ENCODE peak calls at places on chromosomes 4 and X, in eight cellular contexts. One of them, this sample, is unnamed.

GRCh38 chrX:30577362-30577961 is at the start of gene TASL:
- ATAC-seq in HCT116: no peak
- ATAC-seq in stimulated activated effector memory CD8-positive, alpha-beta T cell treated with anti-CD3 and anti-CD28 coated beads, Interleukin-12 subunit alpha, Interleukin-12 subunit beta, amount 100 ng/mL, for 72 hours: peak
- ATAC-seq in T-cell: peak
- ATAC-seq in GM23338: no peak
- ATAC-seq in activated CD8-positive, alpha-beta T cell treated with anti-CD3 and anti-CD28 coated beads, Interleukin-2, amount 10 ng/mL, durations not matched to agents 7 days and 5 days: peak
- ATAC-seq in CD8-positive, alpha-beta T cell: peak
- ATAC-seq in activated naive CD8-positive, alpha-beta T cell treated with anti-CD3 and anti-CD28 coated beads, Interleukin-2, amount 50 U/mL, for 24 hours: peak
- ATAC-seq in this sample: peak

GRCh38 chr4:109425405-109425804 is 8.2 kb upstream of the SEC24B start:
- ATAC-seq in CD8-positive, alpha-beta T cell: no peak
- ATAC-seq in T-cell: no peak
- ATAC-seq in HCT116: no peak
- ATAC-seq in activated naive CD8-positive, alpha-beta T cell treated with anti-CD3 and anti-CD28 coated beads, Interleukin-2, amount 50 U/mL, for 24 hours: no peak
- ATAC-seq in stimulated activated effector memory CD8-positive, alpha-beta T cell treated with anti-CD3 and anti-CD28 coated beads, Interleukin-12 subunit alpha, Interleukin-12 subunit beta, amount 100 ng/mL, for 72 hours: no peak
- ATAC-seq in GM23338: no peak
- ATAC-seq in activated CD8-positive, alpha-beta T cell treated with anti-CD3 and anti-CD28 coated beads, Interleukin-2, amount 10 ng/mL, durations not matched to agents 7 days and 5 days: no peak
- ATAC-seq in this sample: no peak

GRCh38 chrX:67543818-67544217 is at the start of gene AR:
- ATAC-seq in CD8-positive, alpha-beta T cell: no peak
- ATAC-seq in activated naive CD8-positive, alpha-beta T cell treated with anti-CD3 and anti-CD28 coated beads, Interleukin-2, amount 50 U/mL, for 24 hours: no peak
- ATAC-seq in activated CD8-positive, alpha-beta T cell treated with anti-CD3 and anti-CD28 coated beads, Interleukin-2, amount 10 ng/mL, durations not matched to agents 7 days and 5 days: no peak
- ATAC-seq in stimulated activated effector memory CD8-positive, alpha-beta T cell treated with anti-CD3 and anti-CD28 coated beads, Interleukin-12 subunit alpha, Interleukin-12 subunit beta, amount 100 ng/mL, for 72 hours: no peak
- ATAC-seq in GM23338: peak
- ATAC-seq in T-cell: no peak
- ATAC-seq in HCT116: no peak
- ATAC-seq in this sample: no peak

GRCh38 chrX:20271186-20271585 is 4.5 kb upstream of the RPS6KA3 start:
- ATAC-seq in CD8-positive, alpha-beta T cell: no peak
- ATAC-seq in activated naive CD8-positive, alpha-beta T cell treated with anti-CD3 and anti-CD28 coated beads, Interleukin-2, amount 50 U/mL, for 24 hours: no peak
- ATAC-seq in GM23338: no peak
- ATAC-seq in T-cell: no peak
- ATAC-seq in HCT116: no peak
- ATAC-seq in activated CD8-positive, alpha-beta T cell treated with anti-CD3 and anti-CD28 coated beads, Interleukin-2, amount 10 ng/mL, durations not matched to agents 7 days and 5 days: no peak
- ATAC-seq in stimulated activated effector memory CD8-positive, alpha-beta T cell treated with anti-CD3 and anti-CD28 coated beads, Interleukin-12 subunit alpha, Interleukin-12 subunit beta, amount 100 ng/mL, for 72 hours: no peak
- ATAC-seq in this sample: no peak

GRCh38 chrX:2735270-2735669 is 16.6 kb upstream of the XG start:
- ATAC-seq in T-cell: no peak
- ATAC-seq in CD8-positive, alpha-beta T cell: no peak
- ATAC-seq in HCT116: no peak
- ATAC-seq in GM23338: no peak
- ATAC-seq in stimulated activated effector memory CD8-positive, alpha-beta T cell treated with anti-CD3 and anti-CD28 coated beads, Interleukin-12 subunit alpha, Interleukin-12 subunit beta, amount 100 ng/mL, for 72 hours: no peak
- ATAC-seq in activated naive CD8-positive, alpha-beta T cell treated with anti-CD3 and anti-CD28 coated beads, Interleukin-2, amount 50 U/mL, for 24 hours: no peak
- ATAC-seq in activated CD8-positive, alpha-beta T cell treated with anti-CD3 and anti-CD28 coated beads, Interleukin-2, amount 10 ng/mL, durations not matched to agents 7 days and 5 days: no peak
- ATAC-seq in this sample: no peak

GRCh38 chr4:163493643-163494359 is 689 bp upstream of the TMA16 start:
- ATAC-seq in GM23338: no peak
- ATAC-seq in HCT116: peak
- ATAC-seq in T-cell: peak
- ATAC-seq in stimulated activated effector memory CD8-positive, alpha-beta T cell treated with anti-CD3 and anti-CD28 coated beads, Interleukin-12 subunit alpha, Interleukin-12 subunit beta, amount 100 ng/mL, for 72 hours: peak
- ATAC-seq in CD8-positive, alpha-beta T cell: peak
- ATAC-seq in activated CD8-positive, alpha-beta T cell treated with anti-CD3 and anti-CD28 coated beads, Interleukin-2, amount 10 ng/mL, durations not matched to agents 7 days and 5 days: peak
- ATAC-seq in activated naive CD8-positive, alpha-beta T cell treated with anti-CD3 and anti-CD28 coated beads, Interleukin-2, amount 50 U/mL, for 24 hours: no peak
- ATAC-seq in this sample: peak

GRCh38 chr4:39357002-39357401 is 9.2 kb downstream of the RFC1 start:
- ATAC-seq in stimulated activated effector memory CD8-positive, alpha-beta T cell treated with anti-CD3 and anti-CD28 coated beads, Interleukin-12 subunit alpha, Interleukin-12 subunit beta, amount 100 ng/mL, for 72 hours: no peak
- ATAC-seq in T-cell: no peak
- ATAC-seq in HCT116: no peak
- ATAC-seq in activated naive CD8-positive, alpha-beta T cell treated with anti-CD3 and anti-CD28 coated beads, Interleukin-2, amount 50 U/mL, for 24 hours: no peak
- ATAC-seq in GM23338: no peak
- ATAC-seq in activated CD8-positive, alpha-beta T cell treated with anti-CD3 and anti-CD28 coated beads, Interleukin-2, amount 10 ng/mL, durations not matched to agents 7 days and 5 days: no peak
- ATAC-seq in CD8-positive, alpha-beta T cell: no peak
- ATAC-seq in this sample: peak

GRCh38 chr4:25878676-25879075 is 15.9 kb upstream of the SEL1L3 start:
- ATAC-seq in activated CD8-positive, alpha-beta T cell treated with anti-CD3 and anti-CD28 coated beads, Interleukin-2, amount 10 ng/mL, durations not matched to agents 7 days and 5 days: no peak
- ATAC-seq in GM23338: no peak
- ATAC-seq in CD8-positive, alpha-beta T cell: no peak
- ATAC-seq in T-cell: no peak
- ATAC-seq in activated naive CD8-positive, alpha-beta T cell treated with anti-CD3 and anti-CD28 coated beads, Interleukin-2, amount 50 U/mL, for 24 hours: no peak
- ATAC-seq in HCT116: no peak
- ATAC-seq in stimulated activated effector memory CD8-positive, alpha-beta T cell treated with anti-CD3 and anti-CD28 coated beads, Interleukin-12 subunit alpha, Interleukin-12 subunit beta, amount 100 ng/mL, for 72 hours: no peak
- ATAC-seq in this sample: no peak

GRCh38 chrX:118530537-118530936 is 34.9 kb downstream of the DOCK11 start:
- ATAC-seq in GM23338: no peak
- ATAC-seq in stimulated activated effector memory CD8-positive, alpha-beta T cell treated with anti-CD3 and anti-CD28 coated beads, Interleukin-12 subunit alpha, Interleukin-12 subunit beta, amount 100 ng/mL, for 72 hours: peak
- ATAC-seq in activated CD8-positive, alpha-beta T cell treated with anti-CD3 and anti-CD28 coated beads, Interleukin-2, amount 10 ng/mL, durations not matched to agents 7 days and 5 days: no peak
- ATAC-seq in CD8-positive, alpha-beta T cell: no peak
- ATAC-seq in T-cell: no peak
- ATAC-seq in activated naive CD8-positive, alpha-beta T cell treated with anti-CD3 and anti-CD28 coated beads, Interleukin-2, amount 50 U/mL, for 24 hours: peak
- ATAC-seq in HCT116: no peak
- ATAC-seq in this sample: peak

GRCh38 chr4:164177753-164178152 is 576.2 kb upstream of the SMIM31 start:
- ATAC-seq in stimulated activated effector memory CD8-positive, alpha-beta T cell treated with anti-CD3 and anti-CD28 coated beads, Interleukin-12 subunit alpha, Interleukin-12 subunit beta, amount 100 ng/mL, for 72 hours: no peak
- ATAC-seq in activated CD8-positive, alpha-beta T cell treated with anti-CD3 and anti-CD28 coated beads, Interleukin-2, amount 10 ng/mL, durations not matched to agents 7 days and 5 days: no peak
- ATAC-seq in CD8-positive, alpha-beta T cell: no peak
- ATAC-seq in T-cell: no peak
- ATAC-seq in activated naive CD8-positive, alpha-beta T cell treated with anti-CD3 and anti-CD28 coated beads, Interleukin-2, amount 50 U/mL, for 24 hours: no peak
- ATAC-seq in HCT116: no peak
- ATAC-seq in GM23338: no peak
- ATAC-seq in this sample: no peak

GRCh38 chrX:40237745-40238178 is 140.0 kb upstream of the BCOR start:
- ATAC-seq in GM23338: peak
- ATAC-seq in activated CD8-positive, alpha-beta T cell treated with anti-CD3 and anti-CD28 coated beads, Interleukin-2, amount 10 ng/mL, durations not matched to agents 7 days and 5 days: no peak
- ATAC-seq in T-cell: no peak
- ATAC-seq in CD8-positive, alpha-beta T cell: no peak
- ATAC-seq in HCT116: no peak
- ATAC-seq in stimulated activated effector memory CD8-positive, alpha-beta T cell treated with anti-CD3 and anti-CD28 coated beads, Interleukin-12 subunit alpha, Interleukin-12 subunit beta, amount 100 ng/mL, for 72 hours: no peak
- ATAC-seq in activated naive CD8-positive, alpha-beta T cell treated with anti-CD3 and anti-CD28 coated beads, Interleukin-2, amount 50 U/mL, for 24 hours: no peak
- ATAC-seq in this sample: no peak

GRCh38 chrX:11555759-11556158 is 110.0 kb downstream of the ARHGAP6 start:
- ATAC-seq in stimulated activated effector memory CD8-positive, alpha-beta T cell treated with anti-CD3 and anti-CD28 coated beads, Interleukin-12 subunit alpha, Interleukin-12 subunit beta, amount 100 ng/mL, for 72 hours: no peak
- ATAC-seq in CD8-positive, alpha-beta T cell: no peak
- ATAC-seq in activated naive CD8-positive, alpha-beta T cell treated with anti-CD3 and anti-CD28 coated beads, Interleukin-2, amount 50 U/mL, for 24 hours: no peak
- ATAC-seq in HCT116: no peak
- ATAC-seq in GM23338: no peak
- ATAC-seq in T-cell: no peak
- ATAC-seq in activated CD8-positive, alpha-beta T cell treated with anti-CD3 and anti-CD28 coated beads, Interleukin-2, amount 10 ng/mL, durations not matched to agents 7 days and 5 days: no peak
- ATAC-seq in this sample: no peak

GRCh38 chr4:113756005-113756410 is 5.5 kb downstream of the CAMK2D start:
- ATAC-seq in activated naive CD8-positive, alpha-beta T cell treated with anti-CD3 and anti-CD28 coated beads, Interleukin-2, amount 50 U/mL, for 24 hours: peak
- ATAC-seq in stimulated activated effector memory CD8-positive, alpha-beta T cell treated with anti-CD3 and anti-CD28 coated beads, Interleukin-12 subunit alpha, Interleukin-12 subunit beta, amount 100 ng/mL, for 72 hours: peak
- ATAC-seq in GM23338: no peak
- ATAC-seq in HCT116: no peak
- ATAC-seq in activated CD8-positive, alpha-beta T cell treated with anti-CD3 and anti-CD28 coated beads, Interleukin-2, amount 10 ng/mL, durations not matched to agents 7 days and 5 days: peak
- ATAC-seq in T-cell: peak
- ATAC-seq in CD8-positive, alpha-beta T cell: no peak
- ATAC-seq in this sample: peak

GRCh38 chr4:123259676-123260428 is 136.7 kb upstream of the SPRY1 start:
- ATAC-seq in CD8-positive, alpha-beta T cell: no peak
- ATAC-seq in stimulated activated effector memory CD8-positive, alpha-beta T cell treated with anti-CD3 and anti-CD28 coated beads, Interleukin-12 subunit alpha, Interleukin-12 subunit beta, amount 100 ng/mL, for 72 hours: no peak
- ATAC-seq in activated CD8-positive, alpha-beta T cell treated with anti-CD3 and anti-CD28 coated beads, Interleukin-2, amount 10 ng/mL, durations not matched to agents 7 days and 5 days: no peak
- ATAC-seq in HCT116: no peak
- ATAC-seq in activated naive CD8-positive, alpha-beta T cell treated with anti-CD3 and anti-CD28 coated beads, Interleukin-2, amount 50 U/mL, for 24 hours: no peak
- ATAC-seq in T-cell: no peak
- ATAC-seq in GM23338: peak
- ATAC-seq in this sample: no peak

GRCh38 chr4:83569967-83570366 is 34.1 kb downstream of the GPAT3 start:
- ATAC-seq in stimulated activated effector memory CD8-positive, alpha-beta T cell treated with anti-CD3 and anti-CD28 coated beads, Interleukin-12 subunit alpha, Interleukin-12 subunit beta, amount 100 ng/mL, for 72 hours: no peak
- ATAC-seq in T-cell: no peak
- ATAC-seq in CD8-positive, alpha-beta T cell: no peak
- ATAC-seq in HCT116: no peak
- ATAC-seq in GM23338: no peak
- ATAC-seq in activated CD8-positive, alpha-beta T cell treated with anti-CD3 and anti-CD28 coated beads, Interleukin-2, amount 10 ng/mL, durations not matched to agents 7 days and 5 days: no peak
- ATAC-seq in activated naive CD8-positive, alpha-beta T cell treated with anti-CD3 and anti-CD28 coated beads, Interleukin-2, amount 50 U/mL, for 24 hours: no peak
- ATAC-seq in this sample: no peak

GRCh38 chr4:56622176-56622575 is 58.9 kb downstream of the HOPX start:
- ATAC-seq in T-cell: no peak
- ATAC-seq in activated naive CD8-positive, alpha-beta T cell treated with anti-CD3 and anti-CD28 coated beads, Interleukin-2, amount 50 U/mL, for 24 hours: no peak
- ATAC-seq in GM23338: no peak
- ATAC-seq in CD8-positive, alpha-beta T cell: no peak
- ATAC-seq in stimulated activated effector memory CD8-positive, alpha-beta T cell treated with anti-CD3 and anti-CD28 coated beads, Interleukin-12 subunit alpha, Interleukin-12 subunit beta, amount 100 ng/mL, for 72 hours: no peak
- ATAC-seq in HCT116: no peak
- ATAC-seq in activated CD8-positive, alpha-beta T cell treated with anti-CD3 and anti-CD28 coated beads, Interleukin-2, amount 10 ng/mL, durations not matched to agents 7 days and 5 days: no peak
- ATAC-seq in this sample: no peak

GRCh38 chr4:158875455-158875854 is 106.6 kb downstream of the FNIP2 start:
- ATAC-seq in CD8-positive, alpha-beta T cell: no peak
- ATAC-seq in activated CD8-positive, alpha-beta T cell treated with anti-CD3 and anti-CD28 coated beads, Interleukin-2, amount 10 ng/mL, durations not matched to agents 7 days and 5 days: no peak
- ATAC-seq in stimulated activated effector memory CD8-positive, alpha-beta T cell treated with anti-CD3 and anti-CD28 coated beads, Interleukin-12 subunit alpha, Interleukin-12 subunit beta, amount 100 ng/mL, for 72 hours: no peak
- ATAC-seq in activated naive CD8-positive, alpha-beta T cell treated with anti-CD3 and anti-CD28 coated beads, Interleukin-2, amount 50 U/mL, for 24 hours: no peak
- ATAC-seq in T-cell: no peak
- ATAC-seq in HCT116: no peak
- ATAC-seq in GM23338: no peak
- ATAC-seq in this sample: no peak

GRCh38 chr4:38273369-38273768 is 313.2 kb downstream of the PTTG2 start:
- ATAC-seq in GM23338: no peak
- ATAC-seq in activated naive CD8-positive, alpha-beta T cell treated with anti-CD3 and anti-CD28 coated beads, Interleukin-2, amount 50 U/mL, for 24 hours: no peak
- ATAC-seq in HCT116: no peak
- ATAC-seq in T-cell: no peak
- ATAC-seq in stimulated activated effector memory CD8-positive, alpha-beta T cell treated with anti-CD3 and anti-CD28 coated beads, Interleukin-12 subunit alpha, Interleukin-12 subunit beta, amount 100 ng/mL, for 72 hours: no peak
- ATAC-seq in activated CD8-positive, alpha-beta T cell treated with anti-CD3 and anti-CD28 coated beads, Interleukin-2, amount 10 ng/mL, durations not matched to agents 7 days and 5 days: no peak
- ATAC-seq in CD8-positive, alpha-beta T cell: no peak
- ATAC-seq in this sample: no peak

GRCh38 chrX:68139791-68140190 is 293.5 kb downstream of the OPHN1 start:
- ATAC-seq in activated CD8-positive, alpha-beta T cell treated with anti-CD3 and anti-CD28 coated beads, Interleukin-2, amount 10 ng/mL, durations not matched to agents 7 days and 5 days: no peak
- ATAC-seq in stimulated activated effector memory CD8-positive, alpha-beta T cell treated with anti-CD3 and anti-CD28 coated beads, Interleukin-12 subunit alpha, Interleukin-12 subunit beta, amount 100 ng/mL, for 72 hours: no peak
- ATAC-seq in T-cell: no peak
- ATAC-seq in activated naive CD8-positive, alpha-beta T cell treated with anti-CD3 and anti-CD28 coated beads, Interleukin-2, amount 50 U/mL, for 24 hours: no peak
- ATAC-seq in CD8-positive, alpha-beta T cell: no peak
- ATAC-seq in GM23338: no peak
- ATAC-seq in HCT116: no peak
- ATAC-seq in this sample: no peak

GRCh38 chr4:36024901-36025610 is 219.3 kb downstream of the ARAP2 start:
- ATAC-seq in CD8-positive, alpha-beta T cell: no peak
- ATAC-seq in activated naive CD8-positive, alpha-beta T cell treated with anti-CD3 and anti-CD28 coated beads, Interleukin-2, amount 50 U/mL, for 24 hours: no peak
- ATAC-seq in stimulated activated effector memory CD8-positive, alpha-beta T cell treated with anti-CD3 and anti-CD28 coated beads, Interleukin-12 subunit alpha, Interleukin-12 subunit beta, amount 100 ng/mL, for 72 hours: no peak
- ATAC-seq in GM23338: no peak
- ATAC-seq in HCT116: no peak
- ATAC-seq in activated CD8-positive, alpha-beta T cell treated with anti-CD3 and anti-CD28 coated beads, Interleukin-2, amount 10 ng/mL, durations not matched to agents 7 days and 5 days: no peak
- ATAC-seq in T-cell: no peak
- ATAC-seq in this sample: no peak

GRCh38 chr4:36677122-36677521 is 395.7 kb downstream of the DTHD1 start:
- ATAC-seq in GM23338: no peak
- ATAC-seq in CD8-positive, alpha-beta T cell: no peak
- ATAC-seq in T-cell: no peak
- ATAC-seq in activated naive CD8-positive, alpha-beta T cell treated with anti-CD3 and anti-CD28 coated beads, Interleukin-2, amount 50 U/mL, for 24 hours: no peak
- ATAC-seq in stimulated activated effector memory CD8-positive, alpha-beta T cell treated with anti-CD3 and anti-CD28 coated beads, Interleukin-12 subunit alpha, Interleukin-12 subunit beta, amount 100 ng/mL, for 72 hours: no peak
- ATAC-seq in HCT116: no peak
- ATAC-seq in activated CD8-positive, alpha-beta T cell treated with anti-CD3 and anti-CD28 coated beads, Interleukin-2, amount 10 ng/mL, durations not matched to agents 7 days and 5 days: no peak
- ATAC-seq in this sample: no peak

GRCh38 chrX:53831662-53832635 is 145.4 kb upstream of the HUWE1 start:
- ATAC-seq in HCT116: peak
- ATAC-seq in T-cell: peak
- ATAC-seq in activated CD8-positive, alpha-beta T cell treated with anti-CD3 and anti-CD28 coated beads, Interleukin-2, amount 10 ng/mL, durations not matched to agents 7 days and 5 days: peak
- ATAC-seq in GM23338: peak
- ATAC-seq in activated naive CD8-positive, alpha-beta T cell treated with anti-CD3 and anti-CD28 coated beads, Interleukin-2, amount 50 U/mL, for 24 hours: peak
- ATAC-seq in stimulated activated effector memory CD8-positive, alpha-beta T cell treated with anti-CD3 and anti-CD28 coated beads, Interleukin-12 subunit alpha, Interleukin-12 subunit beta, amount 100 ng/mL, for 72 hours: peak
- ATAC-seq in CD8-positive, alpha-beta T cell: peak
- ATAC-seq in this sample: peak

GRCh38 chr4:107931775-107932321 is 499 bp downstream of the CYP2U1 start:
- ATAC-seq in stimulated activated effector memory CD8-positive, alpha-beta T cell treated with anti-CD3 and anti-CD28 coated beads, Interleukin-12 subunit alpha, Interleukin-12 subunit beta, amount 100 ng/mL, for 72 hours: peak
- ATAC-seq in activated CD8-positive, alpha-beta T cell treated with anti-CD3 and anti-CD28 coated beads, Interleukin-2, amount 10 ng/mL, durations not matched to agents 7 days and 5 days: peak
- ATAC-seq in HCT116: no peak
- ATAC-seq in activated naive CD8-positive, alpha-beta T cell treated with anti-CD3 and anti-CD28 coated beads, Interleukin-2, amount 50 U/mL, for 24 hours: peak
- ATAC-seq in GM23338: peak
- ATAC-seq in T-cell: peak
- ATAC-seq in CD8-positive, alpha-beta T cell: peak
- ATAC-seq in this sample: peak

GRCh38 chr4:43132010-43132582 is 239.6 kb downstream of the GRXCR1 start:
- ATAC-seq in GM23338: peak
- ATAC-seq in HCT116: no peak
- ATAC-seq in CD8-positive, alpha-beta T cell: no peak
- ATAC-seq in T-cell: no peak
- ATAC-seq in activated naive CD8-positive, alpha-beta T cell treated with anti-CD3 and anti-CD28 coated beads, Interleukin-2, amount 50 U/mL, for 24 hours: no peak
- ATAC-seq in stimulated activated effector memory CD8-positive, alpha-beta T cell treated with anti-CD3 and anti-CD28 coated beads, Interleukin-12 subunit alpha, Interleukin-12 subunit beta, amount 100 ng/mL, for 72 hours: no peak
- ATAC-seq in activated CD8-positive, alpha-beta T cell treated with anti-CD3 and anti-CD28 coated beads, Interleukin-2, amount 10 ng/mL, durations not matched to agents 7 days and 5 days: no peak
- ATAC-seq in this sample: no peak

GRCh38 chrX:109927663-109928273 is 75.1 kb upstream of the TMEM164 start:
- ATAC-seq in T-cell: no peak
- ATAC-seq in CD8-positive, alpha-beta T cell: no peak
- ATAC-seq in HCT116: no peak
- ATAC-seq in GM23338: no peak
- ATAC-seq in activated naive CD8-positive, alpha-beta T cell treated with anti-CD3 and anti-CD28 coated beads, Interleukin-2, amount 50 U/mL, for 24 hours: no peak
- ATAC-seq in stimulated activated effector memory CD8-positive, alpha-beta T cell treated with anti-CD3 and anti-CD28 coated beads, Interleukin-12 subunit alpha, Interleukin-12 subunit beta, amount 100 ng/mL, for 72 hours: no peak
- ATAC-seq in activated CD8-positive, alpha-beta T cell treated with anti-CD3 and anti-CD28 coated beads, Interleukin-2, amount 10 ng/mL, durations not matched to agents 7 days and 5 days: no peak
- ATAC-seq in this sample: no peak

GRCh38 chr4:184196730-184197355 is 20.8 kb downstream of the ENPP6 start:
- ATAC-seq in T-cell: no peak
- ATAC-seq in CD8-positive, alpha-beta T cell: no peak
- ATAC-seq in stimulated activated effector memory CD8-positive, alpha-beta T cell treated with anti-CD3 and anti-CD28 coated beads, Interleukin-12 subunit alpha, Interleukin-12 subunit beta, amount 100 ng/mL, for 72 hours: no peak
- ATAC-seq in activated naive CD8-positive, alpha-beta T cell treated with anti-CD3 and anti-CD28 coated beads, Interleukin-2, amount 50 U/mL, for 24 hours: no peak
- ATAC-seq in GM23338: no peak
- ATAC-seq in HCT116: no peak
- ATAC-seq in activated CD8-positive, alpha-beta T cell treated with anti-CD3 and anti-CD28 coated beads, Interleukin-2, amount 10 ng/mL, durations not matched to agents 7 days and 5 days: no peak
- ATAC-seq in this sample: no peak

GRCh38 chr4:1660948-1661677 is 23.0 kb downstream of the FAM53A start:
- ATAC-seq in activated naive CD8-positive, alpha-beta T cell treated with anti-CD3 and anti-CD28 coated beads, Interleukin-2, amount 50 U/mL, for 24 hours: no peak
- ATAC-seq in T-cell: no peak
- ATAC-seq in CD8-positive, alpha-beta T cell: no peak
- ATAC-seq in HCT116: peak
- ATAC-seq in stimulated activated effector memory CD8-positive, alpha-beta T cell treated with anti-CD3 and anti-CD28 coated beads, Interleukin-12 subunit alpha, Interleukin-12 subunit beta, amount 100 ng/mL, for 72 hours: no peak
- ATAC-seq in GM23338: peak
- ATAC-seq in activated CD8-positive, alpha-beta T cell treated with anti-CD3 and anti-CD28 coated beads, Interleukin-2, amount 10 ng/mL, durations not matched to agents 7 days and 5 days: no peak
- ATAC-seq in this sample: no peak

GRCh38 chr4:113773756-113774155 is 12.2 kb upstream of the CAMK2D start:
- ATAC-seq in T-cell: no peak
- ATAC-seq in activated CD8-positive, alpha-beta T cell treated with anti-CD3 and anti-CD28 coated beads, Interleukin-2, amount 10 ng/mL, durations not matched to agents 7 days and 5 days: no peak
- ATAC-seq in stimulated activated effector memory CD8-positive, alpha-beta T cell treated with anti-CD3 and anti-CD28 coated beads, Interleukin-12 subunit alpha, Interleukin-12 subunit beta, amount 100 ng/mL, for 72 hours: no peak
- ATAC-seq in activated naive CD8-positive, alpha-beta T cell treated with anti-CD3 and anti-CD28 coated beads, Interleukin-2, amount 50 U/mL, for 24 hours: no peak
- ATAC-seq in GM23338: no peak
- ATAC-seq in CD8-positive, alpha-beta T cell: no peak
- ATAC-seq in HCT116: no peak
- ATAC-seq in this sample: no peak

GRCh38 chrX:78064152-78064551 is 39.9 kb upstream of the PGK1 start:
- ATAC-seq in GM23338: no peak
- ATAC-seq in activated CD8-positive, alpha-beta T cell treated with anti-CD3 and anti-CD28 coated beads, Interleukin-2, amount 10 ng/mL, durations not matched to agents 7 days and 5 days: no peak
- ATAC-seq in CD8-positive, alpha-beta T cell: no peak
- ATAC-seq in HCT116: no peak
- ATAC-seq in T-cell: no peak
- ATAC-seq in stimulated activated effector memory CD8-positive, alpha-beta T cell treated with anti-CD3 and anti-CD28 coated beads, Interleukin-12 subunit alpha, Interleukin-12 subunit beta, amount 100 ng/mL, for 72 hours: no peak
- ATAC-seq in activated naive CD8-positive, alpha-beta T cell treated with anti-CD3 and anti-CD28 coated beads, Interleukin-2, amount 50 U/mL, for 24 hours: no peak
- ATAC-seq in this sample: no peak

GRCh38 chr4:74267998-74268606 is 40.2 kb upstream of the EPGN start:
- ATAC-seq in activated CD8-positive, alpha-beta T cell treated with anti-CD3 and anti-CD28 coated beads, Interleukin-2, amount 10 ng/mL, durations not matched to agents 7 days and 5 days: no peak
- ATAC-seq in CD8-positive, alpha-beta T cell: no peak
- ATAC-seq in T-cell: no peak
- ATAC-seq in stimulated activated effector memory CD8-positive, alpha-beta T cell treated with anti-CD3 and anti-CD28 coated beads, Interleukin-12 subunit alpha, Interleukin-12 subunit beta, amount 100 ng/mL, for 72 hours: no peak
- ATAC-seq in activated naive CD8-positive, alpha-beta T cell treated with anti-CD3 and anti-CD28 coated beads, Interleukin-2, amount 50 U/mL, for 24 hours: no peak
- ATAC-seq in HCT116: peak
- ATAC-seq in GM23338: no peak
- ATAC-seq in this sample: no peak

GRCh38 chr4:68466185-68466584 is 18.9 kb downstream of the TMPRSS11E start:
- ATAC-seq in activated naive CD8-positive, alpha-beta T cell treated with anti-CD3 and anti-CD28 coated beads, Interleukin-2, amount 50 U/mL, for 24 hours: peak
- ATAC-seq in HCT116: peak
- ATAC-seq in activated CD8-positive, alpha-beta T cell treated with anti-CD3 and anti-CD28 coated beads, Interleukin-2, amount 10 ng/mL, durations not matched to agents 7 days and 5 days: no peak
- ATAC-seq in stimulated activated effector memory CD8-positive, alpha-beta T cell treated with anti-CD3 and anti-CD28 coated beads, Interleukin-12 subunit alpha, Interleukin-12 subunit beta, amount 100 ng/mL, for 72 hours: peak
- ATAC-seq in GM23338: no peak
- ATAC-seq in CD8-positive, alpha-beta T cell: no peak
- ATAC-seq in T-cell: no peak
- ATAC-seq in this sample: peak

GRCh38 chr4:167234388-167234881 is at the start of gene SPOCK3:
- ATAC-seq in activated CD8-positive, alpha-beta T cell treated with anti-CD3 and anti-CD28 coated beads, Interleukin-2, amount 10 ng/mL, durations not matched to agents 7 days and 5 days: peak
- ATAC-seq in GM23338: peak
- ATAC-seq in T-cell: no peak
- ATAC-seq in CD8-positive, alpha-beta T cell: no peak
- ATAC-seq in HCT116: peak
- ATAC-seq in stimulated activated effector memory CD8-positive, alpha-beta T cell treated with anti-CD3 and anti-CD28 coated beads, Interleukin-12 subunit alpha, Interleukin-12 subunit beta, amount 100 ng/mL, for 72 hours: peak
- ATAC-seq in activated naive CD8-positive, alpha-beta T cell treated with anti-CD3 and anti-CD28 coated beads, Interleukin-2, amount 50 U/mL, for 24 hours: peak
- ATAC-seq in this sample: no peak

GRCh38 chr4:122639181-122639580 is 18.3 kb upstream of the IL21 start:
- ATAC-seq in activated naive CD8-positive, alpha-beta T cell treated with anti-CD3 and anti-CD28 coated beads, Interleukin-2, amount 50 U/mL, for 24 hours: peak
- ATAC-seq in stimulated activated effector memory CD8-positive, alpha-beta T cell treated with anti-CD3 and anti-CD28 coated beads, Interleukin-12 subunit alpha, Interleukin-12 subunit beta, amount 100 ng/mL, for 72 hours: peak
- ATAC-seq in HCT116: no peak
- ATAC-seq in activated CD8-positive, alpha-beta T cell treated with anti-CD3 and anti-CD28 coated beads, Interleukin-2, amount 10 ng/mL, durations not matched to agents 7 days and 5 days: no peak
- ATAC-seq in GM23338: no peak
- ATAC-seq in T-cell: no peak
- ATAC-seq in CD8-positive, alpha-beta T cell: no peak
- ATAC-seq in this sample: peak

GRCh38 chrX:5656544-5656943 is 572.1 kb downstream of the NLGN4X start:
- ATAC-seq in GM23338: no peak
- ATAC-seq in stimulated activated effector memory CD8-positive, alpha-beta T cell treated with anti-CD3 and anti-CD28 coated beads, Interleukin-12 subunit alpha, Interleukin-12 subunit beta, amount 100 ng/mL, for 72 hours: no peak
- ATAC-seq in activated naive CD8-positive, alpha-beta T cell treated with anti-CD3 and anti-CD28 coated beads, Interleukin-2, amount 50 U/mL, for 24 hours: no peak
- ATAC-seq in CD8-positive, alpha-beta T cell: no peak
- ATAC-seq in activated CD8-positive, alpha-beta T cell treated with anti-CD3 and anti-CD28 coated beads, Interleukin-2, amount 10 ng/mL, durations not matched to agents 7 days and 5 days: no peak
- ATAC-seq in HCT116: no peak
- ATAC-seq in T-cell: no peak
- ATAC-seq in this sample: no peak

This sample was measured in activated T-helper 17 cell treated with anti-CD3 and anti-CD28 coated beads, Interleukin-2, amount 50 U/mL, for 72 hours.